ENCODE peak calls at places on chromosomes 1 and 21, in five cellular contexts. M is PC-3, T is astrocyte, J is IMR-90, G is endodermal cell. D is an unnamed sample. For H3K36me3, the result is how much of the 10 kb centered on the place peaks cover.

GRCh38 chr1:197845886-197846285 is 56.5 kb upstream of the C1orf53 start:
- DNase-seq in G (no peak), M (no peak), J (no peak), T (no peak), D (no peak)

GRCh38 chr1:12448746-12449177 is 169.2 kb downstream of the DHRS3 start:
- DNase-seq in J (peak), M (no peak), T (peak), G (peak), D (no peak)

GRCh38 chr1:173294853-173295252 is 87.7 kb upstream of the TNFSF4 start:
- DNase-seq in T (peak), M (no peak), G (no peak), J (peak), D (no peak)

GRCh38 chr1:210074904-210075303 is 136.9 kb downstream of the SYT14 start:
- DNase-seq in J (no peak), G (no peak), T (no peak), M (no peak), D (no peak)

GRCh38 chr21:29130234-29130993 is at the start of gene MAP3K7CL:
- DNase-seq in J (peak), G (no peak), T (peak), M (peak), D (peak)

GRCh38 chr21:41777934-41778815 is 11.3 kb upstream of the RIPK4 start:
- DNase-seq in G (peak), M (peak), J (peak), T (peak), D (peak)

GRCh38 chr1:217333939-217334338 is 297.0 kb downstream of the GPATCH2 start:
- DNase-seq in T (no peak), M (peak), G (peak), J (peak), D (peak)

GRCh38 chr1:147630447-147630846 is 39.9 kb downstream of the ACP6 start:
- DNase-seq in J (no peak), G (no peak), M (no peak), T (no peak), D (no peak)

GRCh38 chr1:194297999-194298598 is 1111.7 kb upstream of the B3GALT2 start:
- DNase-seq in G (no peak), T (no peak), J (peak), M (no peak), D (no peak)

GRCh38 chr21:44331209-44331608 is 8.0 kb downstream of the CFAP410 start:
- DNase-seq in T (no peak), M (no peak), G (no peak), J (no peak), D (no peak)

GRCh38 chr1:58290685-58291372 is 255.7 kb downstream of the OMA1 start:
- DNase-seq in G (peak), J (peak), T (peak), M (no peak), D (peak)

GRCh38 chr1:92480813-92481597 is 5.7 kb downstream of the GFI1 start:
- DNase-seq in G (peak), T (no peak), M (no peak), J (no peak), D (no peak)

GRCh38 chr1:33180226-33181037 is 1.4 kb downstream of the TRIM62 start:
- DNase-seq in T (peak), G (peak), M (peak), J (peak), D (peak)

GRCh38 chr1:121443131-121443530 is 258.4 kb downstream of the SRGAP2C start:
- DNase-seq in J (peak), M (peak), G (no peak), T (peak), D (no peak)

GRCh38 chr1:121445677-121446076 is 260.9 kb downstream of the SRGAP2C start:
- DNase-seq in J (no peak), G (no peak), M (no peak), T (no peak), D (no peak)

GRCh38 chr1:121440993-121441392 is 256.2 kb downstream of the SRGAP2C start:
- DNase-seq in G (no peak), T (no peak), M (no peak), J (no peak), D (no peak)

GRCh38 chr1:121448851-121449250 is 264.1 kb downstream of the SRGAP2C start:
- DNase-seq in T (no peak), J (no peak), M (no peak), G (no peak), D (no peak)

DNA sequence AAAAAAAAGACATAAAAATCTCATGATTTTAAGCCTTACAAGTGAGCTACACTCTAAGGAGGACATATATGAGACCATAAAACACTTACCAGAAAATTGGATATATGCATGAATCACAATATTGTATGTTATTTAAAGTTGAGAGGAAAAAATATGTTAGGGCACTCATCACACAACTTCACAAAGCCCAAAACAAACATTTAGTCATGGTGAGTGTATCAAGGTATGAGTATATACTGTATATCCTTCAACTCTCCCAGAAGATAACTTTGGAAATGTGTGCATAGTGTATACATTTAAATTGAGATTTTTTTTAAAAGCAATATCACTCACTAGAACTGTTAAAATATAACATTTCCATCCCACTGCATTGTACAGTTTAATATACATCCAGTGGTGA is 259.3 kb downstream of the SRGAP2C start:
- DNase-seq in T (no peak), J (peak), G (no peak), M (peak), D (no peak)
- TF ChIP-seq CTCF in T (no peak), J (no peak), G (no peak), M (no peak), D (no peak)

GRCh38 chr21:46254208-46254975 is 25.8 kb upstream of the LSS start:
- DNase-seq in T (no peak), G (no peak), J (no peak), M (no peak), D (no peak)
- H3K36me3 ChIP-seq in T (under half), G (half or more), J (half or more), M (half or more), D (half or more)

GRCh38 chr1:234602334-234603220 is 7.4 kb downstream of the IRF2BP2 start:
- DNase-seq in J (peak), G (no peak), T (peak), M (peak), D (no peak)
- H3K9ac ChIP-seq in J (no peak), G (no peak), T (peak), M (peak), D (peak)

GRCh38 chr1:230641900-230642262 is 400 bp upstream of the COG2 start:
- DNase-seq in M (no peak), J (no peak), G (no peak), T (no peak), D (no peak)

GRCh38 chr1:230639714-230640209 is 2.5 kb upstream of the COG2 start:
- DNase-seq in G (no peak), J (no peak), M (no peak), T (no peak), D (no peak)

GRCh38 chr1:230643887-230644286 is 1.6 kb downstream of the COG2 start:
- DNase-seq in J (peak), T (peak), M (peak), G (no peak), D (no peak)

GRCh38 chr1:230641346-230641745 is 935 bp upstream of the COG2 start:
- DNase-seq in G (no peak), M (peak), T (peak), J (peak), D (no peak)

GRCh38 chr1:230642263-230642959 is at the start of gene COG2:
- DNase-seq in G (peak), J (peak), T (peak), M (peak), D (peak)
- TF ChIP-seq CTCF in G (peak), J (peak), T (peak), M (peak), D (peak)

DNA sequence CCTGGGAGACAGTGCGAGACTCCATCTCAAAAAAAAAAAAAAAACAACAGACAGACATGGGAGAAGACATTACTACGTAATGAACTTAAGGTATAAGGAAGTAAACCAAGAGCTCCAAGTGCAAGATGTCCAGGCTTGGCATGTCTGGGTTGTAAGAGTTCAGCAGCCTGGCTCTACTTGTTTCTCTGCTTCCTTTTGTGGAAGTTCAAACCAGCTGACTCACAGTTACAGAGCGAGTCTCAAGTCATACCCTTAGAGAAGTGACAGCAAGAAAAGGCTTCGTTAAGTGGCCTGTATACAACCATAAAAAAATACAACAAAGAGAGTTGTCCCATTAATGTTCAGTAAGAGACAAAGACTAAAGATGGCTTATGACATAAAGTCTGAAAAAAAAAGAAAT is 1.3 kb downstream of the RIT1 start:
- DNase-seq in M (peak), J (peak), T (peak), G (no peak), D (no peak)
- H3K36me3 ChIP-seq in M (under half), J (under half), T (under half), G (half or more), D (half or more)

GRCh38 chr1:6180215-6180577 is at the start of gene CHD5:
- DNase-seq in T (no peak), M (peak), J (no peak), G (peak), D (no peak)
- H3K9ac ChIP-seq in T (no peak), M (no peak), J (no peak), G (no peak), D (no peak)

D was measured in DND-41.